ENCODE peak calls at places on chromosomes 16 and 17, in nine cellular contexts. N, S, D, T, P, I, H, J and O are unnamed samples.

GRCh38 chr16:57479422-57480126 is 6.7 kb downstream of the DOK4 start:
- DNase-seq in H (no peak), J (no peak), N (no peak), I (peak), T (no peak), D (no peak), S (no peak), P (no peak), O (no peak)

GRCh38 chr17:63701477-63702222 is 1.7 kb upstream of the LIMD2 start:
- DNase-seq in D (peak), P (peak), N (no peak), T (no peak), H (no peak), I (peak), S (no peak), J (no peak), O (no peak)

GRCh38 chr17:68383443-68384321 is 73.6 kb downstream of the WIPI1 start:
- DNase-seq in J (no peak), N (no peak), P (peak), H (no peak), I (no peak), D (no peak), T (no peak), S (no peak), O (no peak)

GRCh38 chr16:80689487-80689886 is 114.9 kb downstream of the CDYL2 start:
- DNase-seq in H (no peak), S (no peak), I (no peak), J (no peak), T (no peak), N (no peak), P (no peak), D (no peak), O (no peak)

GRCh38 chr17:2853722-2854580 is 57.7 kb downstream of the RAP1GAP2 start:
- DNase-seq in J (peak), I (peak), D (peak), T (peak), N (no peak), H (no peak), S (no peak), P (no peak), O (no peak)

GRCh38 chr17:5225668-5226457 is 8.8 kb downstream of the SCIMP start:
- DNase-seq in N (no peak), D (no peak), P (no peak), T (no peak), I (no peak), S (no peak), J (no peak), H (no peak), O (no peak)

GRCh38 chr17:70071127-70071526 is 3.9 kb upstream of the KCNJ16 start:
- DNase-seq in D (no peak), I (no peak), J (no peak), P (no peak), T (no peak), S (no peak), H (no peak), N (no peak), O (no peak)

GRCh38 chr16:23807028-23807427 is 28.8 kb upstream of the PRKCB start:
- DNase-seq in J (no peak), H (peak), P (peak), D (no peak), T (no peak), I (no peak), S (no peak), N (no peak), O (no peak)

GRCh38 chr16:67163164-67163902 is 1.2 kb upstream of the HSF4 start:
- DNase-seq in J (no peak), I (no peak), S (no peak), P (no peak), H (no peak), D (no peak), N (no peak), T (no peak), O (no peak)

GRCh38 chr17:38742431-38743308 is 5.5 kb downstream of the PCGF2 start:
- DNase-seq in D (no peak), P (no peak), I (peak), N (peak), J (peak), T (no peak), S (no peak), H (peak), O (no peak)

GRCh38 chr16:9092282-9092962 is 978 bp downstream of the HAPSTR1 start:
- DNase-seq in J (peak), T (peak), I (peak), P (peak), D (peak), H (peak), N (no peak), S (peak), O (peak)

GRCh38 chr17:2023692-2024571 is 1.2 kb downstream of the RTN4RL1 start:
- DNase-seq in T (peak), N (no peak), J (peak), H (peak), I (peak), P (peak), D (peak), S (no peak), O (no peak)

GRCh38 chr16:57815987-57816745 is 13.9 kb upstream of the KIFC3 start:
- DNase-seq in N (no peak), I (peak), H (peak), J (peak), P (peak), D (no peak), T (peak), S (peak), O (no peak)

GRCh38 chr16:12027091-12027490 is 50.6 kb downstream of the SNX29 start:
- DNase-seq in S (peak), N (no peak), T (peak), H (no peak), P (no peak), I (no peak), D (peak), J (peak), O (no peak)

GRCh38 chr16:2224183-2224486 is 744 bp downstream of the E4F1 start:
- DNase-seq in N (no peak), D (no peak), T (no peak), J (no peak), S (peak), I (no peak), H (no peak), P (no peak), O (no peak)

GRCh38 chr16:2226918-2227317 is 3.5 kb downstream of the E4F1 start:
- DNase-seq in H (no peak), J (no peak), N (no peak), I (no peak), S (no peak), D (no peak), T (no peak), P (no peak), O (no peak)

GRCh38 chr16:2226245-2226793 is 2.9 kb downstream of the E4F1 start:
- DNase-seq in S (no peak), T (no peak), D (no peak), H (no peak), J (peak), I (no peak), P (no peak), N (no peak), O (no peak)

GRCh38 chr16:2228161-2228824 is 4.9 kb downstream of the E4F1 start:
- DNase-seq in S (no peak), D (no peak), H (no peak), N (no peak), T (no peak), P (no peak), I (no peak), J (no peak), O (no peak)

DNA sequence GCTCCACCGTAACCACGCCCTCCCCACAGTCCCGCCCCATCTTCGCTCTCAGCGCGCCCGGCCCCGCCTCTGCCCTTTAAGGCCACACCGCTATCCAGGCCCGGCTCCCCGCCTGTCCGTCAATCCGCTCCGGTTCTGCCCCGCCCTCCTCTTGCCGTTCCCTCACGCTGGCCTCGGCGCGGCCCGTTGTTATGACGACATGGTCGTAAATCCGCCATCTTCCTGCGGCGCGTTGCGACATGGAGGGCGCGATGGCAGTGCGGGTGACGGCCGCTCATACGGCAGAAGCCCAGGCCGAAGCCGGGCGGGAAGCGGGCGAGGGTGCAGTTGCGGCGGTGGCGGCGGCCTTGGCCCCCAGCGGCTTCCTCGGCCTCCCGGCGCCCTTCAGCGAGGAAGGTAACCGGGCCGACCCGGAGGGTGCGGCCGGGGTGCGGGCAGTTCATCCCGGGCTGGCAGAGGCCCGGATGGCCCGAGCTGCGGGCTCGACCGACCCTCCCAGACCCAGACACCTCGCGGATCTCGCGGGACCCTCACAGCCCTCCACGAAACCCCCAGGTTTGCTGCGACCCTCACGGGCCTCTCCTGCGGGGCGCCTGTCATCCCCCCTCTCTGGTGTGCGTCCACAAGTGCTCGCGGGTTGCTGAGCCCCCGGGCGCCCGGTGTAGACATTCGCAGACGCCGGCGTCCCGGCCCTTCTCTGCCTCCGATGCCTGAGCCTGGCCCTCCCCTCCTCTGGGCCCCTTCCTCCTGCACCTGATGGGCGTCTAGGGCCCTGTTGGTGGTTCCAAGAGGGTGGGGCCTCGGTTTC is at the start of gene E4F1:
- DNase-seq in J (peak), N (peak), T (peak), P (peak), H (peak), D (peak), S (peak), I (peak), O (peak)
- TF ChIP-seq CTCF in J (no peak), N (no peak), T (peak), P (peak), H (no peak), D (no peak), S (no peak), I (no peak), O (no peak)

GRCh38 chr16:87057951-87058560 is 259.1 kb downstream of the C16orf95 start:
- DNase-seq in D (no peak), T (no peak), N (no peak), P (no peak), H (no peak), I (no peak), J (no peak), S (no peak), O (no peak)
- TF ChIP-seq CTCF in D (no peak), T (no peak), N (no peak), P (no peak), H (no peak), I (no peak), J (no peak), S (no peak), O (no peak)

GRCh38 chr17:31525801-31526549 is 134.5 kb downstream of the RAB11FIP4 start:
- DNase-seq in H (no peak), S (no peak), N (no peak), I (no peak), P (no peak), J (no peak), T (no peak), D (no peak), O (peak)
- TF ChIP-seq CTCF in H (no peak), S (no peak), N (no peak), I (no peak), P (no peak), J (no peak), T (no peak), D (no peak), O (peak)

DNA sequence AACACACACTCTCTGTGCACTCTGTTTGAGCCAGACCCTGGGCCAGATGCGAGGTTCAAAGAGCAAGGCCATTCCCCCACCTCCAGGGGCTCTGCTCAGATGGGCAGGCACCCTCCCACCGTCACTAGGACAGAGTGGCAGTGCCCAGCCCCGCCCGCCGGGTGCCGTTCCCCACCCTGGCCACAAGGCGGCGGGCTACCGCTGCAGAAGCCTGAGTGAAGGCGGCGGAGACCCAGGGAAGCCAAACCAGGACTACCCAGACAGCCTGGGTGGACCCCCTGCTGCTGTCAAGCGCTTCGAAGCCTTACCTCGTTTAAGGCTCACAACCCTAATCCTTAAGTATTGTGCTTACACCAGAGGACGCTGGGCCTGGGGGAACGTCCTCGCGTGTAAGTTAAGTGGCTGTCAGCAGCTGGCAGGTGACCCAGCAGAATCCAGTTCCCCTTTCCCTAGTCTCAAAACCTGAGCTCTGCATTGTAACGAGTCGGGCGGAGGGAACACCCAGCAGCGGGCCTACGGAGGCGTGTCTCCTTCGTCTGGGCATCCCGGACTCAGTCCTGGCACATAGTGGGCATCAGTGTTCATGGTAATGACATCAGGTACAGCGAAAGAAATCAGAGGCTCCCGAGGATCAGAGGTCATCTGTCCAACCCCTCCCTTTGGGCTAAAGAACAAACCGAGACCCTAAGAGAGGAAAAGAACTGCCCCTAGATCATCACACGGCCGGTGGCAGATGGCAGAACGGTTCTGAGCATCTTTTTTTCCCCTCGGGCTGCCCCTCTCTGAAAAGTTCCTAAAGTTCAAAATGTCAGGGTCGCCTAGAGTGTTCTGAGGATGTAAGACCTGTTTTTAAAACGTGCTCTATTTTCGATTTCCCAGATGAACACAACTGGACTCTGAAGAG is 4.4 kb downstream of the ARHGAP27 start:
- DNase-seq in S (peak), N (no peak), J (peak), D (peak), H (peak), P (peak), T (peak), I (peak), O (peak)
- TF ChIP-seq CTCF in S (peak), N (peak), J (peak), D (peak), H (peak), P (peak), T (peak), I (peak), O (peak)

DNA sequence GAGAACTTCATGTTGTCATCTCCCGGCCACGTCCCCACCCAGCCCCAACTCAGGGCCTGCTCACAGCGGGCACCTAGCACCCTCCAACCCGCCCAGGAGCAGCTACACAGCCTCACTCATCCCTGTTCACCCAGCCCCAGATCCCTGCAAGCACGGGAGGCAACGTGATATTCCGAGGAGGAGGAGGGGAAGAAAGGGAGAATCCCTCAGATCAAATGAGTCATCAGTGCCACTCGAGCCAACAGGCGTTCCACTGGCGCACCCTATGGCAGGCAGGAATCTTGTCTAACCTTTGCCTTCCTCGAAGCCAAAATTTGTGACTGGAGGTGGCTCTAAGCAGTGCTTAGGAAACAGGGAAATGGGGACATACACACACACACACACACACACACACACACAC is 14.0 kb upstream of the NUBP1 start:
- DNase-seq in J (no peak), S (no peak), I (peak), N (no peak), P (no peak), T (peak), D (no peak), H (peak), O (no peak)
- TF ChIP-seq CTCF in J (no peak), S (no peak), I (no peak), N (no peak), P (no peak), T (no peak), D (no peak), H (no peak), O (no peak)

GRCh38 chr17:21008992-21009671 is 33.7 kb downstream of the USP22 start:
- DNase-seq in T (no peak), S (no peak), I (no peak), H (no peak), N (no peak), P (no peak), J (no peak), D (no peak), O (no peak)
- TF ChIP-seq CTCF in T (no peak), S (no peak), I (no peak), H (no peak), N (no peak), P (no peak), J (no peak), D (no peak), O (no peak)

GRCh38 chr16:229731-230281 is 557 bp upstream of the LUC7L start:
- DNase-seq in D (no peak), J (no peak), T (no peak), S (no peak), H (no peak), N (no peak), I (no peak), P (no peak), O (no peak)

GRCh38 chr16:228917-229730 is at the start of gene LUC7L:
- DNase-seq in N (peak), J (peak), D (peak), T (peak), H (peak), I (peak), S (peak), P (peak), O (peak)

GRCh38 chr16:239948-240277 is 5.3 kb downstream of the FAM234A start:
- DNase-seq in S (no peak), H (no peak), T (no peak), I (no peak), N (no peak), J (no peak), P (no peak), D (no peak), O (no peak)

GRCh38 chr16:230949-231348 is 1.7 kb upstream of the LUC7L start:
- DNase-seq in N (no peak), D (no peak), S (no peak), H (no peak), T (no peak), J (no peak), I (no peak), P (no peak), O (no peak)

GRCh38 chr16:234468-235305 is at the start of gene FAM234A:
- DNase-seq in D (peak), J (peak), N (peak), T (peak), S (peak), I (peak), H (peak), P (peak), O (peak)
- TF ChIP-seq CTCF in D (peak), J (peak), N (no peak), T (peak), S (peak), I (peak), H (no peak), P (no peak), O (peak)

GRCh38 chr16:4475880-4476790 is at the start of gene HMOX2:
- DNase-seq in J (peak), P (peak), S (peak), T (peak), I (peak), D (peak), N (peak), H (peak), O (peak)
- TF ChIP-seq CTCF in J (peak), P (peak), S (peak), T (peak), I (peak), D (no peak), N (no peak), H (no peak), O (peak)

DNA sequence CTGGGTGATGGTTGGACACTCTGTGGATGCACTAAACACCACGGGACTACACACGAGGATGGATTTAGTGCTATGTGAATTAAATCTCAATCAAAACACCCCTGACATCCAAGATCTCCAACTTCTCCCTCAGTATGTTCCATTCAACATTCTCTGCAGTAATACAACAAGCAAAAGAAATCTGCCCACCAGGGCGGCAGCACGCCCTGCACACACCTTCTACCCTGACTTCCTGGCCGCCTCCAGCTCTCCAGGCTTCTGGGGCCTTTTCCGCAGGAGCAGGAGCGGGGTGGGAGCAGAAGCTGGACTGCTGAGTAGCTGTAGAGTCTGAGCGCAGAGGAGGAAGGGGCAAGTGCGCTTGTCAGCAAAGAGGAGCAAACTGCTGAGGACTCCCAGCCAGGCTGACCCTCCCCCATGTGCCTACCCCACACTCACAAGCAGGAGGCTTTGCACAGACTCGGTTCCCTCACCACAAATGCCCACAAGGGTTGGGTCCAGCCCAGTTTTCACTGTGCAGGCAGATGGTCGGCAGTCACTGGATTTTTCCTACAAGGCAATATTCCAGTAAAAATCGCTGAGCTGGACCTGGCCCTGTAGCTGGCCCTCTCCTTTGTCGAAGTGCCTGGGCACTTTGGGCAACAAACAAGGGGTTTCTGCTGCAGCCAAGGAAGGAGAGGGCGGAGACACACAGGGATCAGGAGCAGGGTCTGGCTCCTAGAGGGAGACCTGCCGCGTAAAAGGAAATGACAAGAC is 22.8 kb downstream of the ZDHHC7 start:
- DNase-seq in H (no peak), N (no peak), D (no peak), P (no peak), T (no peak), I (no peak), J (no peak), S (no peak), O (no peak)
- TF ChIP-seq CTCF in H (no peak), N (no peak), D (no peak), P (no peak), T (no peak), I (no peak), J (no peak), S (no peak), O (no peak)

GRCh38 chr17:65171753-65172152 is 34.6 kb downstream of the RGS9 start:
- DNase-seq in T (no peak), D (no peak), S (no peak), P (no peak), N (no peak), H (no peak), J (no peak), I (no peak), O (no peak)
- TF ChIP-seq CTCF in T (no peak), D (no peak), S (no peak), P (no peak), N (no peak), H (no peak), J (no peak), I (no peak), O (no peak)